ENCODE peak calls at places on chromosomes 4 and X, in nine cellular contexts. One of them, this sample, is unnamed.

GRCh38 chr4:157172011-157172410 is 48.5 kb upstream of the GRIA2 start:
- DNase-seq in IMR-90: peak
- DNase-seq in CD8-positive, alpha-beta T cell: no peak
- DNase-seq in tibial artery: no peak
- DNase-seq in fibroblast of lung: peak
- DNase-seq in heart left ventricle: no peak
- DNase-seq in adrenal gland: no peak
- DNase-seq in ovary: no peak
- DNase-seq in psoas muscle: no peak
- DNase-seq in this sample: no peak

GRCh38 chr4:139655116-139655515 is 10.5 kb upstream of the MGST2 start:
- DNase-seq in IMR-90: peak
- DNase-seq in CD8-positive, alpha-beta T cell: no peak
- DNase-seq in tibial artery: no peak
- DNase-seq in fibroblast of lung: peak
- DNase-seq in heart left ventricle: no peak
- DNase-seq in adrenal gland: no peak
- DNase-seq in ovary: no peak
- DNase-seq in psoas muscle: no peak
- DNase-seq in this sample: no peak

GRCh38 chrX:16671005-16671404 is 21.0 kb downstream of the S100G start:
- DNase-seq in IMR-90: peak
- DNase-seq in CD8-positive, alpha-beta T cell: peak
- DNase-seq in tibial artery: no peak
- DNase-seq in fibroblast of lung: peak
- DNase-seq in heart left ventricle: no peak
- DNase-seq in adrenal gland: no peak
- DNase-seq in ovary: no peak
- DNase-seq in psoas muscle: no peak
- DNase-seq in this sample: no peak

GRCh38 chr4:64581422-64581821 is 172.2 kb upstream of the TECRL start:
- DNase-seq in IMR-90: peak
- DNase-seq in CD8-positive, alpha-beta T cell: no peak
- DNase-seq in tibial artery: no peak
- DNase-seq in fibroblast of lung: peak
- DNase-seq in heart left ventricle: no peak
- DNase-seq in adrenal gland: peak
- DNase-seq in ovary: no peak
- DNase-seq in psoas muscle: no peak
- DNase-seq in this sample: no peak

GRCh38 chr4:74794341-74794801 is at the start of gene BTC:
- DNase-seq in IMR-90: no peak
- DNase-seq in CD8-positive, alpha-beta T cell: no peak
- DNase-seq in tibial artery: peak
- DNase-seq in fibroblast of lung: peak
- DNase-seq in heart left ventricle: no peak
- DNase-seq in adrenal gland: peak
- DNase-seq in ovary: no peak
- DNase-seq in psoas muscle: peak
- DNase-seq in this sample: no peak

GRCh38 chr4:136803430-136803829 is 728.9 kb downstream of the PCDH18 start:
- DNase-seq in IMR-90: no peak
- DNase-seq in CD8-positive, alpha-beta T cell: no peak
- DNase-seq in tibial artery: no peak
- DNase-seq in fibroblast of lung: no peak
- DNase-seq in heart left ventricle: no peak
- DNase-seq in adrenal gland: no peak
- DNase-seq in ovary: no peak
- DNase-seq in psoas muscle: no peak
- DNase-seq in this sample: no peak

GRCh38 chr4:77629885-77630284 is 24.3 kb downstream of the CXCL13 start:
- DNase-seq in IMR-90: no peak
- DNase-seq in CD8-positive, alpha-beta T cell: no peak
- DNase-seq in tibial artery: no peak
- DNase-seq in fibroblast of lung: no peak
- DNase-seq in heart left ventricle: no peak
- DNase-seq in adrenal gland: no peak
- DNase-seq in ovary: no peak
- DNase-seq in psoas muscle: no peak
- DNase-seq in this sample: peak

GRCh38 chrX:27987862-27988646 is 6.8 kb upstream of the DCAF8L1 start:
- DNase-seq in IMR-90: no peak
- DNase-seq in CD8-positive, alpha-beta T cell: no peak
- DNase-seq in tibial artery: no peak
- DNase-seq in fibroblast of lung: no peak
- DNase-seq in heart left ventricle: no peak
- DNase-seq in adrenal gland: no peak
- DNase-seq in ovary: no peak
- DNase-seq in psoas muscle: no peak
- DNase-seq in this sample: no peak

GRCh38 chrX:283115-283845 is 2.1 kb downstream of the PLCXD1 start:
- DNase-seq in IMR-90: peak
- DNase-seq in CD8-positive, alpha-beta T cell: peak
- DNase-seq in tibial artery: peak
- DNase-seq in fibroblast of lung: peak
- DNase-seq in heart left ventricle: peak
- DNase-seq in adrenal gland: peak
- DNase-seq in ovary: peak
- DNase-seq in psoas muscle: peak
- DNase-seq in this sample: peak

GRCh38 chr4:182492456-182492855 is 249.3 kb downstream of the TENM3 start:
- DNase-seq in IMR-90: peak
- DNase-seq in CD8-positive, alpha-beta T cell: no peak
- DNase-seq in tibial artery: no peak
- DNase-seq in fibroblast of lung: peak
- DNase-seq in heart left ventricle: no peak
- DNase-seq in adrenal gland: no peak
- DNase-seq in ovary: no peak
- DNase-seq in psoas muscle: no peak
- DNase-seq in this sample: no peak

GRCh38 chr4:113064244-113064643 is 14.8 kb downstream of the ANK2 start:
- DNase-seq in IMR-90: no peak
- DNase-seq in CD8-positive, alpha-beta T cell: no peak
- DNase-seq in tibial artery: no peak
- DNase-seq in fibroblast of lung: no peak
- DNase-seq in heart left ventricle: no peak
- DNase-seq in adrenal gland: no peak
- DNase-seq in ovary: no peak
- DNase-seq in psoas muscle: no peak
- DNase-seq in this sample: no peak

GRCh38 chr4:120454788-120455187 is 388.1 kb upstream of the MAD2L1 start:
- DNase-seq in IMR-90: no peak
- DNase-seq in CD8-positive, alpha-beta T cell: no peak
- DNase-seq in tibial artery: no peak
- DNase-seq in fibroblast of lung: no peak
- DNase-seq in heart left ventricle: no peak
- DNase-seq in adrenal gland: no peak
- DNase-seq in ovary: no peak
- DNase-seq in psoas muscle: no peak
- DNase-seq in this sample: no peak

GRCh38 chrX:50941638-50942037 is 31.1 kb downstream of the BMP15 start:
- DNase-seq in IMR-90: no peak
- DNase-seq in CD8-positive, alpha-beta T cell: no peak
- DNase-seq in tibial artery: no peak
- DNase-seq in fibroblast of lung: no peak
- DNase-seq in heart left ventricle: no peak
- DNase-seq in adrenal gland: no peak
- DNase-seq in ovary: no peak
- DNase-seq in psoas muscle: no peak
- DNase-seq in this sample: no peak

GRCh38 chr4:156362581-156362980 is 408.9 kb upstream of the CTSO start:
- DNase-seq in IMR-90: peak
- DNase-seq in CD8-positive, alpha-beta T cell: no peak
- DNase-seq in tibial artery: no peak
- DNase-seq in fibroblast of lung: peak
- DNase-seq in heart left ventricle: no peak
- DNase-seq in adrenal gland: no peak
- DNase-seq in ovary: no peak
- DNase-seq in psoas muscle: no peak
- DNase-seq in this sample: no peak

GRCh38 chrX:54452920-54453319 is 12.7 kb downstream of the TSR2 start:
- DNase-seq in IMR-90: peak
- DNase-seq in CD8-positive, alpha-beta T cell: no peak
- DNase-seq in tibial artery: no peak
- DNase-seq in fibroblast of lung: peak
- DNase-seq in heart left ventricle: no peak
- DNase-seq in adrenal gland: no peak
- DNase-seq in ovary: no peak
- DNase-seq in psoas muscle: no peak
- DNase-seq in this sample: no peak

GRCh38 chrX:151174581-151175282 is 1.7 kb upstream of the GPR50 start:
- DNase-seq in IMR-90: no peak
- DNase-seq in CD8-positive, alpha-beta T cell: no peak
- DNase-seq in tibial artery: no peak
- DNase-seq in fibroblast of lung: no peak
- DNase-seq in heart left ventricle: no peak
- DNase-seq in adrenal gland: no peak
- DNase-seq in ovary: no peak
- DNase-seq in psoas muscle: no peak
- DNase-seq in this sample: no peak

GRCh38 chrX:114390251-114390796 is 193.6 kb upstream of the HTR2C start:
- DNase-seq in IMR-90: no peak
- DNase-seq in CD8-positive, alpha-beta T cell: no peak
- DNase-seq in tibial artery: no peak
- DNase-seq in fibroblast of lung: no peak
- DNase-seq in heart left ventricle: no peak
- DNase-seq in adrenal gland: no peak
- DNase-seq in ovary: no peak
- DNase-seq in psoas muscle: no peak
- DNase-seq in this sample: no peak

GRCh38 chr4:177128306-177128705 is 181.4 kb upstream of the NEIL3 start:
- DNase-seq in IMR-90: peak
- DNase-seq in CD8-positive, alpha-beta T cell: no peak
- DNase-seq in tibial artery: no peak
- DNase-seq in fibroblast of lung: no peak
- DNase-seq in heart left ventricle: no peak
- DNase-seq in adrenal gland: no peak
- DNase-seq in ovary: no peak
- DNase-seq in psoas muscle: no peak
- DNase-seq in this sample: no peak

GRCh38 chr4:25486171-25486570 is 109.1 kb downstream of the ANAPC4 start:
- DNase-seq in IMR-90: no peak
- DNase-seq in CD8-positive, alpha-beta T cell: no peak
- DNase-seq in tibial artery: no peak
- DNase-seq in fibroblast of lung: no peak
- DNase-seq in heart left ventricle: no peak
- DNase-seq in adrenal gland: no peak
- DNase-seq in ovary: no peak
- DNase-seq in psoas muscle: no peak
- DNase-seq in this sample: no peak

GRCh38 chr4:9898596-9899345 is 117.3 kb downstream of the DRD5 start:
- DNase-seq in IMR-90: peak
- DNase-seq in CD8-positive, alpha-beta T cell: no peak
- DNase-seq in tibial artery: no peak
- DNase-seq in fibroblast of lung: peak
- DNase-seq in heart left ventricle: no peak
- DNase-seq in adrenal gland: peak
- DNase-seq in ovary: no peak
- DNase-seq in psoas muscle: no peak
- DNase-seq in this sample: no peak
- TF ChIP-seq CTCF in IMR-90: no peak
- TF ChIP-seq CTCF in CD8-positive, alpha-beta T cell: no peak
- TF ChIP-seq CTCF in tibial artery: no peak
- TF ChIP-seq CTCF in fibroblast of lung: no peak
- TF ChIP-seq CTCF in heart left ventricle: peak
- TF ChIP-seq CTCF in adrenal gland: no peak
- TF ChIP-seq CTCF in ovary: no peak
- TF ChIP-seq CTCF in psoas muscle: peak
- TF ChIP-seq CTCF in this sample: peak

DNA sequence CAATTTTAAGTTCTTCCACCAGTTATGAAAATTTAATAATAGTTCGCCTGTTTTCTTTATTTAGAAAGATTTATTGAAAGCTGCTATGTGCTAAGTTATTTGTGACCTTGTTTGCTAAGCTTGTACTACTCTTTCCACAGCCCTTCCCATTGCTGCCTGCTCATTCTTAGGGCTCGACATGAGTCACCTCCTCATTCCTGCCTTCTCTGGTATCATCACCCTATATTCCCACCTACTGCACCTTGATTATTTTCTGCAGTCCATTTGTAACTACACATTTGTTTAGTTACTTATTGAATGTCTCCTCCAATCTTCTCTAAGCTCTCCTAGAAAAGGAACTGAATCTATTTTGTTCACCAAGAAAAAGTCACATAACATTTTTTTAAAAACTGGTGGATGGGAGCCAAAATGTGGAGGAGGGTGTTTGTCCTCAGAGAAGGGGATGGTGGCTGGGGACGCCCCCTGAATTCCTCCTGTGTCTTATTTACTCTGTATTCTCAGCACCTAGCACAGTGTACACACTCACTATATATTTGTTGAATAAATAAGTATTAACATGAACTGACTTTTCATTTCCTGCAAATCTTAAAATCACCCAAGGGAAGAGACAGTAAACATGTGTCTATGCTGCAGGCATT is 3.7 kb upstream of the RAB9A start:
- DNase-seq in IMR-90: peak
- DNase-seq in CD8-positive, alpha-beta T cell: no peak
- DNase-seq in tibial artery: no peak
- DNase-seq in fibroblast of lung: no peak
- DNase-seq in heart left ventricle: no peak
- DNase-seq in adrenal gland: peak
- DNase-seq in ovary: no peak
- DNase-seq in psoas muscle: no peak
- DNase-seq in this sample: no peak
- H3K4me3 ChIP-seq in IMR-90: no peak
- H3K4me3 ChIP-seq in CD8-positive, alpha-beta T cell: no peak
- H3K4me3 ChIP-seq in tibial artery: no peak
- H3K4me3 ChIP-seq in fibroblast of lung: no peak
- H3K4me3 ChIP-seq in heart left ventricle: no peak
- H3K4me3 ChIP-seq in adrenal gland: no peak
- H3K4me3 ChIP-seq in ovary: no peak
- H3K4me3 ChIP-seq in psoas muscle: no peak
- H3K4me3 ChIP-seq in this sample: no peak

GRCh38 chr4:62070291-62070852 is 870.2 kb downstream of the ADGRL3 start:
- DNase-seq in IMR-90: no peak
- DNase-seq in CD8-positive, alpha-beta T cell: no peak
- DNase-seq in tibial artery: no peak
- DNase-seq in fibroblast of lung: no peak
- DNase-seq in heart left ventricle: peak
- DNase-seq in adrenal gland: no peak
- DNase-seq in ovary: no peak
- DNase-seq in psoas muscle: no peak
- DNase-seq in this sample: no peak
- TF ChIP-seq CTCF in IMR-90: no peak
- TF ChIP-seq CTCF in CD8-positive, alpha-beta T cell: no peak
- TF ChIP-seq CTCF in tibial artery: no peak
- TF ChIP-seq CTCF in fibroblast of lung: no peak
- TF ChIP-seq CTCF in heart left ventricle: no peak
- TF ChIP-seq CTCF in adrenal gland: no peak
- TF ChIP-seq CTCF in ovary: no peak
- TF ChIP-seq CTCF in psoas muscle: no peak
- TF ChIP-seq CTCF in this sample: no peak

DNA sequence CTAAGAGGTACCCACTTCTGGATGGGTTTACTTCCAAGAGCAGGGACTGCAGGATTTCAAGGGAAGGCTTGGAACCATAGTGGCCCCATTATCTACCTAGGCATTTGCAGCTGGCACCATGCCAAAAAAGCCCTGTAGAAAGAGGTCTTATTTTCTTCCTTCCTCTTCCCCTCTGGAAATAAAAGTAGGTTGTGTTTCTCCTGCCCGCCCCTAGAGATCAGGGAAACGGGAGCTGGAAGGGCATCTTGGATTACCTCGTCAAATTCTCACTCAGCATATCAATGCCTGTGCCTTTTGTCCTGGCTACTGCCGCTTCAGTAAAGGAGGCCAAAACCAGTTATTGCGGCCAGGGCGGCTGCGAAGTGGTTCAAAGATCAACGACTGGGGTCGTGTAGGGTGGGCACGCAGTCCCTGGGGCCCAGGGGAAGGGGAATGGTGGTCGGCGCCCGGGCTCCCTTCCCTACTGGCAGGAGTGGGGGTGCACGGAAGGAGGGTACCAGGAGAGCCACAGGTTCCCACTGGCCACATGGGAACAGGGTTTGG is 1.5 kb downstream of the SCD5 start:
- DNase-seq in IMR-90: no peak
- DNase-seq in CD8-positive, alpha-beta T cell: no peak
- DNase-seq in tibial artery: no peak
- DNase-seq in fibroblast of lung: no peak
- DNase-seq in heart left ventricle: no peak
- DNase-seq in adrenal gland: no peak
- DNase-seq in ovary: no peak
- DNase-seq in psoas muscle: no peak
- DNase-seq in this sample: no peak
- H3K4me3 ChIP-seq in IMR-90: peak
- H3K4me3 ChIP-seq in CD8-positive, alpha-beta T cell: no peak
- H3K4me3 ChIP-seq in tibial artery: peak
- H3K4me3 ChIP-seq in fibroblast of lung: peak
- H3K4me3 ChIP-seq in heart left ventricle: peak
- H3K4me3 ChIP-seq in adrenal gland: peak
- H3K4me3 ChIP-seq in ovary: peak
- H3K4me3 ChIP-seq in psoas muscle: peak
- H3K4me3 ChIP-seq in this sample: no peak